ENCODE peak calls at places on chromosomes 5 and 9, in nine cellular contexts. One of them, this sample, is unnamed.

GRCh38 chr5:177309351-177310191 is 2.1 kb downstream of the MXD3 start:
- DNase-seq in GM23338: peak
- DNase-seq in heart left ventricle: peak
- DNase-seq in mammary epithelial cell: peak
- DNase-seq in progenitor cell of endocrine pancreas: peak
- DNase-seq in thoracic aorta: no peak
- DNase-seq in AG04450: no peak
- DNase-seq in HFFc6: peak
- DNase-seq in GM13977: peak
- DNase-seq in this sample: peak

GRCh38 chr5:2761921-2762488 is 10.5 kb upstream of the IRX2 start:
- DNase-seq in progenitor cell of endocrine pancreas: no peak
- DNase-seq in AG04450: no peak
- DNase-seq in GM23338: peak
- DNase-seq in mammary epithelial cell: no peak
- DNase-seq in GM13977: no peak
- DNase-seq in thoracic aorta: no peak
- DNase-seq in heart left ventricle: no peak
- DNase-seq in HFFc6: no peak
- DNase-seq in this sample: no peak

GRCh38 chr9:84773023-84773422 is 103.5 kb downstream of the NTRK2 start:
- DNase-seq in AG04450: no peak
- DNase-seq in heart left ventricle: no peak
- DNase-seq in HFFc6: peak
- DNase-seq in progenitor cell of endocrine pancreas: no peak
- DNase-seq in GM23338: no peak
- DNase-seq in thoracic aorta: no peak
- DNase-seq in mammary epithelial cell: peak
- DNase-seq in GM13977: no peak
- DNase-seq in this sample: no peak

GRCh38 chr5:153043876-153044275 is 446.6 kb upstream of the GRIA1 start:
- DNase-seq in heart left ventricle: no peak
- DNase-seq in mammary epithelial cell: peak
- DNase-seq in AG04450: no peak
- DNase-seq in HFFc6: no peak
- DNase-seq in progenitor cell of endocrine pancreas: no peak
- DNase-seq in GM23338: no peak
- DNase-seq in thoracic aorta: no peak
- DNase-seq in GM13977: no peak
- DNase-seq in this sample: no peak

GRCh38 chr9:22922222-22922621 is 475.6 kb downstream of the DMRTA1 start:
- DNase-seq in heart left ventricle: no peak
- DNase-seq in HFFc6: no peak
- DNase-seq in AG04450: no peak
- DNase-seq in mammary epithelial cell: no peak
- DNase-seq in GM23338: no peak
- DNase-seq in GM13977: no peak
- DNase-seq in progenitor cell of endocrine pancreas: no peak
- DNase-seq in thoracic aorta: no peak
- DNase-seq in this sample: no peak

GRCh38 chr9:97382099-97382718 is 29.7 kb upstream of the TDRD7 start:
- DNase-seq in progenitor cell of endocrine pancreas: no peak
- DNase-seq in HFFc6: no peak
- DNase-seq in mammary epithelial cell: no peak
- DNase-seq in heart left ventricle: no peak
- DNase-seq in thoracic aorta: no peak
- DNase-seq in GM13977: no peak
- DNase-seq in GM23338: no peak
- DNase-seq in AG04450: no peak
- DNase-seq in this sample: no peak

GRCh38 chr5:56176155-56176798 is 56.9 kb downstream of the ANKRD55 start:
- DNase-seq in thoracic aorta: no peak
- DNase-seq in heart left ventricle: peak
- DNase-seq in GM23338: no peak
- DNase-seq in AG04450: peak
- DNase-seq in HFFc6: no peak
- DNase-seq in mammary epithelial cell: no peak
- DNase-seq in progenitor cell of endocrine pancreas: no peak
- DNase-seq in GM13977: no peak
- DNase-seq in this sample: no peak

GRCh38 chr9:4375424-4376195 is 75.7 kb upstream of the GLIS3 start:
- DNase-seq in progenitor cell of endocrine pancreas: no peak
- DNase-seq in GM13977: peak
- DNase-seq in AG04450: peak
- DNase-seq in heart left ventricle: no peak
- DNase-seq in GM23338: peak
- DNase-seq in thoracic aorta: no peak
- DNase-seq in HFFc6: peak
- DNase-seq in mammary epithelial cell: peak
- DNase-seq in this sample: no peak

GRCh38 chr5:71573611-71574010 is 13.5 kb upstream of the MCCC2 start:
- DNase-seq in heart left ventricle: no peak
- DNase-seq in AG04450: no peak
- DNase-seq in GM13977: no peak
- DNase-seq in HFFc6: no peak
- DNase-seq in thoracic aorta: no peak
- DNase-seq in GM23338: no peak
- DNase-seq in progenitor cell of endocrine pancreas: no peak
- DNase-seq in mammary epithelial cell: no peak
- DNase-seq in this sample: no peak

GRCh38 chr5:173472784-173473278 is 143.6 kb downstream of the BOD1 start:
- DNase-seq in AG04450: no peak
- DNase-seq in GM13977: no peak
- DNase-seq in GM23338: no peak
- DNase-seq in HFFc6: peak
- DNase-seq in heart left ventricle: peak
- DNase-seq in mammary epithelial cell: no peak
- DNase-seq in thoracic aorta: peak
- DNase-seq in progenitor cell of endocrine pancreas: no peak
- DNase-seq in this sample: no peak

GRCh38 chr5:85646036-85646435 is 971.7 kb upstream of the COX7C start:
- DNase-seq in heart left ventricle: no peak
- DNase-seq in thoracic aorta: no peak
- DNase-seq in GM13977: no peak
- DNase-seq in progenitor cell of endocrine pancreas: no peak
- DNase-seq in HFFc6: no peak
- DNase-seq in AG04450: no peak
- DNase-seq in mammary epithelial cell: no peak
- DNase-seq in GM23338: no peak
- DNase-seq in this sample: no peak

DNA sequence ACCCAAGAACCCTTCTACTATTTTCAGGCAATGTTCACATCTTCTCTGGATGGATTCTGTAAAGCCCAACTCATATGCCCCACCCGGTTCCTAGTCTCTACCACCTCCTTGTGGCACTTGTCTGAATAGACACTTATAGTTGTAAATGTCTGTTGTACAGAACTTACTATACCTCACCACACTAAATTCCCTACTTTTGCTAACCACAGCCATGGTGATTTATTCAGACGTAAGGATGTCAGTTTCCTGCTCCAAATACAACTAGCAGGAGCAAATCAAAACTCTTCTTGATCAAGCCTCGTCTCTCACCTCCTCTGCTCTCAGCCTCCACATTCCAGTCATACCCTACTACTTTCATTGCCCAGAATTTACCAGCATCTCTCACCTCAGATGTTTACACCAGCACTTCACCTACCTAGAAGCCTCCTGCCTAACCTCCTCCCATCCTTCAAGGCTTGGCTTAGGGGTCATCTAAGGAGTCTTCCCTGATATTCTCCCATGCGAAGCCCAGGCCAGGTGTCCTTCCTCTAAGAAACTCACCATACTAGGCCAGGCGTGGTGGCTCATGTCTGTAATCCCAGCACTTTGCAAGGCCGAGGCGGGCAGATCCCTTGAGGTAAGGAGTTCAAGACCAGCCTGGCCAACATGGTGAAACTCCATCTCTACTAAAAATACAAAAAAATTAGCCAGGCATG is 75.5 kb downstream of the MAPKAP1 start:
- DNase-seq in mammary epithelial cell: peak
- DNase-seq in heart left ventricle: no peak
- DNase-seq in HFFc6: peak
- DNase-seq in AG04450: no peak
- DNase-seq in GM13977: peak
- DNase-seq in GM23338: peak
- DNase-seq in progenitor cell of endocrine pancreas: no peak
- DNase-seq in thoracic aorta: no peak
- DNase-seq in this sample: no peak
- TF ChIP-seq CTCF in mammary epithelial cell: peak
- TF ChIP-seq CTCF in heart left ventricle: peak
- TF ChIP-seq CTCF in HFFc6: peak
- TF ChIP-seq CTCF in AG04450: peak
- TF ChIP-seq CTCF in GM13977: peak
- TF ChIP-seq CTCF in GM23338: peak
- TF ChIP-seq CTCF in progenitor cell of endocrine pancreas: peak
- TF ChIP-seq CTCF in thoracic aorta: peak
- TF ChIP-seq CTCF in this sample: peak

GRCh38 chr9:83219924-83220438 is 157.0 kb upstream of the RASEF start:
- DNase-seq in HFFc6: no peak
- DNase-seq in GM23338: peak
- DNase-seq in mammary epithelial cell: peak
- DNase-seq in AG04450: no peak
- DNase-seq in progenitor cell of endocrine pancreas: no peak
- DNase-seq in thoracic aorta: no peak
- DNase-seq in GM13977: no peak
- DNase-seq in heart left ventricle: no peak
- DNase-seq in this sample: no peak
- TF ChIP-seq CTCF in HFFc6: peak
- TF ChIP-seq CTCF in GM23338: no peak
- TF ChIP-seq CTCF in mammary epithelial cell: no peak
- TF ChIP-seq CTCF in AG04450: no peak
- TF ChIP-seq CTCF in progenitor cell of endocrine pancreas: no peak
- TF ChIP-seq CTCF in thoracic aorta: no peak
- TF ChIP-seq CTCF in GM13977: no peak
- TF ChIP-seq CTCF in heart left ventricle: no peak
- TF ChIP-seq CTCF in this sample: no peak

GRCh38 chr9:108889649-108890067 is 27.6 kb downstream of the ACTL7A start:
- DNase-seq in thoracic aorta: no peak
- DNase-seq in GM23338: peak
- DNase-seq in AG04450: no peak
- DNase-seq in heart left ventricle: no peak
- DNase-seq in HFFc6: peak
- DNase-seq in progenitor cell of endocrine pancreas: no peak
- DNase-seq in mammary epithelial cell: peak
- DNase-seq in GM13977: no peak
- DNase-seq in this sample: no peak
- TF ChIP-seq CTCF in thoracic aorta: no peak
- TF ChIP-seq CTCF in GM23338: no peak
- TF ChIP-seq CTCF in AG04450: peak
- TF ChIP-seq CTCF in heart left ventricle: peak
- TF ChIP-seq CTCF in HFFc6: no peak
- TF ChIP-seq CTCF in progenitor cell of endocrine pancreas: no peak
- TF ChIP-seq CTCF in mammary epithelial cell: peak
- TF ChIP-seq CTCF in GM13977: no peak
- TF ChIP-seq CTCF in this sample: no peak

GRCh38 chr5:171849585-171850353 is 64.2 kb downstream of the SMIM23 start:
- DNase-seq in thoracic aorta: no peak
- DNase-seq in GM23338: no peak
- DNase-seq in mammary epithelial cell: no peak
- DNase-seq in GM13977: no peak
- DNase-seq in AG04450: no peak
- DNase-seq in progenitor cell of endocrine pancreas: no peak
- DNase-seq in heart left ventricle: peak
- DNase-seq in HFFc6: no peak
- DNase-seq in this sample: no peak

GRCh38 chr5:171848487-171848886 is 62.9 kb downstream of the SMIM23 start:
- DNase-seq in thoracic aorta: no peak
- DNase-seq in heart left ventricle: no peak
- DNase-seq in AG04450: no peak
- DNase-seq in GM13977: no peak
- DNase-seq in HFFc6: no peak
- DNase-seq in GM23338: no peak
- DNase-seq in progenitor cell of endocrine pancreas: no peak
- DNase-seq in mammary epithelial cell: no peak
- DNase-seq in this sample: no peak

GRCh38 chr5:171848006-171848405 is 62.4 kb downstream of the SMIM23 start:
- DNase-seq in mammary epithelial cell: no peak
- DNase-seq in progenitor cell of endocrine pancreas: no peak
- DNase-seq in GM23338: no peak
- DNase-seq in HFFc6: no peak
- DNase-seq in thoracic aorta: no peak
- DNase-seq in GM13977: no peak
- DNase-seq in heart left ventricle: no peak
- DNase-seq in AG04450: no peak
- DNase-seq in this sample: no peak

GRCh38 chr5:171850354-171850947 is 64.8 kb downstream of the SMIM23 start:
- DNase-seq in GM23338: peak
- DNase-seq in progenitor cell of endocrine pancreas: no peak
- DNase-seq in mammary epithelial cell: no peak
- DNase-seq in thoracic aorta: no peak
- DNase-seq in GM13977: no peak
- DNase-seq in AG04450: no peak
- DNase-seq in HFFc6: no peak
- DNase-seq in heart left ventricle: no peak
- DNase-seq in this sample: peak

DNA sequence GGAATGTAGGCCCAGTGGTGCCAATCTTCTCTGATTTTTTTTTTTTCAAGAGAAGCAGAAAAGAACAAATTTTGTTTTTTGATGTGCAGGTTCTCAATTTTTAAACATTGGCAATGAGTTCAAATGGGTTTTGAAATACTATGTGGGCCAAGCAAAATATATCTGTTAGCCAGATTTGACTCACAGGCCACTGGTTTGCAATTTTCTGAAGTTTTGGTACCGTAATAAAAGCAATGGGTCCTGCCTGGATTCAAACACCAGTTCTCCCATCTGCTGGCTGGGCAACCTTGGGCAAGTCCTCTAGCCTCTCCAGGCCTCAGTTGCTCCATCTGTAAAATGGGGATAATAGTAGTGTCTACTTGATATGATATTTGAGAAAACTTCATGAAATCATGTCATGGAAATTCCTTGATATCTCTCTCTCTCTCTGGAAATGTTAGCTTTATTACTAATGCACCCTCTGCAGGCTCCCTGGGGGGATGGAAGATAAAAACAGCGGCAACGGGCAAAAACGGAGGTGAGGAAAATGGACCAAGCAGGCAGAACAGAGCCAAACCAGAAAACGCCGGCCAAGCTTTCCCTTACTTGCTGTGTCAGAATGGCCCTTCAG is 63.4 kb downstream of the SMIM23 start:
- DNase-seq in GM23338: no peak
- DNase-seq in heart left ventricle: no peak
- DNase-seq in HFFc6: no peak
- DNase-seq in progenitor cell of endocrine pancreas: no peak
- DNase-seq in thoracic aorta: no peak
- DNase-seq in mammary epithelial cell: no peak
- DNase-seq in GM13977: no peak
- DNase-seq in AG04450: no peak
- DNase-seq in this sample: no peak
- TF ChIP-seq CTCF in GM23338: peak
- TF ChIP-seq CTCF in heart left ventricle: no peak
- TF ChIP-seq CTCF in HFFc6: no peak
- TF ChIP-seq CTCF in progenitor cell of endocrine pancreas: no peak
- TF ChIP-seq CTCF in thoracic aorta: no peak
- TF ChIP-seq CTCF in mammary epithelial cell: no peak
- TF ChIP-seq CTCF in GM13977: no peak
- TF ChIP-seq CTCF in AG04450: no peak
- TF ChIP-seq CTCF in this sample: no peak

DNA sequence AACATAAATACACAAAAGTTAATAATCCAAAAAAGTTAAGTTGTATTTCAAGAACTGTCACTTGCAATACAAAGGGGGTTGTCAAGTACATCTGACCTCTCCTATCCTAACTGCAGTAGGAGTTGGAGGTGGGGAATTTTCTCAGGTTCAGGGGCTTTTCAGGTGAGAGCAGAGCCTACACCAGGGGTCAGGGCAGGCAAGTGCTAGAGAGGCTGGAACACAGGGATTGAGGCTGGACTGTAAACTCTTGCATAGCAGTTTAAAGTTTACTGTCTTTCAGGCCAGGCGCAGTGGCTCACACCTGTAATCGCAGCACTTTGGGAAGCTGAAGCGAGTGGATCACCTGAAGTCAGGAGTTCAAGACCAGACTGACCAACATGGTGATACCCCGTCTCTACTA is 25.4 kb upstream of the RASGRF2 start:
- DNase-seq in GM13977: no peak
- DNase-seq in mammary epithelial cell: no peak
- DNase-seq in thoracic aorta: no peak
- DNase-seq in progenitor cell of endocrine pancreas: no peak
- DNase-seq in heart left ventricle: no peak
- DNase-seq in HFFc6: no peak
- DNase-seq in AG04450: no peak
- DNase-seq in GM23338: peak
- DNase-seq in this sample: no peak
- TF ChIP-seq CTCF in GM13977: no peak
- TF ChIP-seq CTCF in mammary epithelial cell: no peak
- TF ChIP-seq CTCF in thoracic aorta: no peak
- TF ChIP-seq CTCF in progenitor cell of endocrine pancreas: no peak
- TF ChIP-seq CTCF in heart left ventricle: no peak
- TF ChIP-seq CTCF in HFFc6: no peak
- TF ChIP-seq CTCF in AG04450: no peak
- TF ChIP-seq CTCF in GM23338: peak
- TF ChIP-seq CTCF in this sample: no peak